ENCODE peak calls at places on chromosomes 13 and 19, in nine cellular contexts. One of them, this sample, is unnamed.

GRCh38 chr19:8333771-8334457 is 9.1 kb downstream of the KANK3 start:
- DNase-seq in AG04450: no peak
- DNase-seq in LNCaP clone FGC: no peak
- DNase-seq in RWPE1: no peak
- DNase-seq in WERI-Rb-1: no peak
- DNase-seq in AG09319: no peak
- DNase-seq in upper lobe of right lung: no peak
- DNase-seq in uterus: no peak
- DNase-seq in esophagus squamous epithelium: no peak
- DNase-seq in this sample: no peak

GRCh38 chr19:10876459-10877240 is 5.3 kb downstream of the CARM1 start:
- DNase-seq in uterus: no peak
- DNase-seq in AG09319: no peak
- DNase-seq in AG04450: no peak
- DNase-seq in RWPE1: no peak
- DNase-seq in WERI-Rb-1: no peak
- DNase-seq in LNCaP clone FGC: no peak
- DNase-seq in upper lobe of right lung: no peak
- DNase-seq in esophagus squamous epithelium: no peak
- DNase-seq in this sample: peak; percentile 38

GRCh38 chr19:14954071-14954655 is 12.9 kb downstream of the OR7C2 start:
- DNase-seq in LNCaP clone FGC: no peak
- DNase-seq in AG04450: no peak
- DNase-seq in uterus: no peak
- DNase-seq in RWPE1: peak; percentile 40
- DNase-seq in esophagus squamous epithelium: no peak
- DNase-seq in WERI-Rb-1: no peak
- DNase-seq in upper lobe of right lung: no peak
- DNase-seq in AG09319: no peak
- DNase-seq in this sample: peak; percentile 5

GRCh38 chr13:97238432-97238831 is 16.3 kb downstream of the MBNL2 start:
- DNase-seq in esophagus squamous epithelium: no peak
- DNase-seq in LNCaP clone FGC: no peak
- DNase-seq in uterus: no peak
- DNase-seq in upper lobe of right lung: no peak
- DNase-seq in AG09319: no peak
- DNase-seq in RWPE1: no peak
- DNase-seq in AG04450: no peak
- DNase-seq in WERI-Rb-1: no peak
- DNase-seq in this sample: peak; percentile 31

GRCh38 chr13:111423168-111423785 is 102.8 kb downstream of the TEX29 start:
- DNase-seq in WERI-Rb-1: no peak
- DNase-seq in uterus: no peak
- DNase-seq in LNCaP clone FGC: no peak
- DNase-seq in RWPE1: peak; percentile 41
- DNase-seq in AG04450: no peak
- DNase-seq in upper lobe of right lung: no peak
- DNase-seq in AG09319: no peak
- DNase-seq in esophagus squamous epithelium: no peak
- DNase-seq in this sample: no peak

GRCh38 chr13:58869566-58869965 is 1238.0 kb downstream of the PCDH17 start:
- DNase-seq in esophagus squamous epithelium: no peak
- DNase-seq in LNCaP clone FGC: no peak
- DNase-seq in AG09319: no peak
- DNase-seq in upper lobe of right lung: no peak
- DNase-seq in uterus: no peak
- DNase-seq in WERI-Rb-1: no peak
- DNase-seq in AG04450: no peak
- DNase-seq in RWPE1: no peak
- DNase-seq in this sample: no peak

GRCh38 chr13:61913183-61913582 is 497.5 kb upstream of the PCDH20 start:
- DNase-seq in AG04450: no peak
- DNase-seq in upper lobe of right lung: no peak
- DNase-seq in esophagus squamous epithelium: no peak
- DNase-seq in LNCaP clone FGC: no peak
- DNase-seq in AG09319: no peak
- DNase-seq in RWPE1: no peak
- DNase-seq in uterus: no peak
- DNase-seq in WERI-Rb-1: no peak
- DNase-seq in this sample: no peak

GRCh38 chr19:31304877-31305312 is 44.3 kb downstream of the TSHZ3 start:
- DNase-seq in AG04450: no peak
- DNase-seq in LNCaP clone FGC: no peak
- DNase-seq in RWPE1: no peak
- DNase-seq in AG09319: no peak
- DNase-seq in WERI-Rb-1: no peak
- DNase-seq in uterus: no peak
- DNase-seq in esophagus squamous epithelium: no peak
- DNase-seq in upper lobe of right lung: peak; percentile 50
- DNase-seq in this sample: no peak

GRCh38 chr19:20422216-20422615 is 143.4 kb downstream of the ZNF737 start:
- DNase-seq in esophagus squamous epithelium: no peak
- DNase-seq in AG04450: no peak
- DNase-seq in RWPE1: no peak
- DNase-seq in uterus: no peak
- DNase-seq in LNCaP clone FGC: no peak
- DNase-seq in WERI-Rb-1: peak; percentile 46
- DNase-seq in upper lobe of right lung: no peak
- DNase-seq in AG09319: no peak
- DNase-seq in this sample: no peak

GRCh38 chr19:29485293-29485692 is 40.5 kb upstream of the VSTM2B start:
- DNase-seq in LNCaP clone FGC: no peak
- DNase-seq in AG04450: no peak
- DNase-seq in WERI-Rb-1: no peak
- DNase-seq in RWPE1: no peak
- DNase-seq in uterus: no peak
- DNase-seq in esophagus squamous epithelium: no peak
- DNase-seq in AG09319: no peak
- DNase-seq in upper lobe of right lung: peak; percentile 36
- DNase-seq in this sample: no peak

GRCh38 chr13:72126424-72126823 is 259.4 kb upstream of the DACH1 start:
- DNase-seq in WERI-Rb-1: no peak
- DNase-seq in LNCaP clone FGC: no peak
- DNase-seq in AG09319: no peak
- DNase-seq in AG04450: no peak
- DNase-seq in esophagus squamous epithelium: no peak
- DNase-seq in upper lobe of right lung: no peak
- DNase-seq in RWPE1: no peak
- DNase-seq in uterus: no peak
- DNase-seq in this sample: no peak

GRCh38 chr19:41356984-41357739 is 3.4 kb upstream of the TGFB1 start:
- DNase-seq in uterus: no peak
- DNase-seq in RWPE1: no peak
- DNase-seq in AG09319: no peak
- DNase-seq in WERI-Rb-1: no peak
- DNase-seq in LNCaP clone FGC: no peak
- DNase-seq in esophagus squamous epithelium: no peak
- DNase-seq in AG04450: no peak
- DNase-seq in upper lobe of right lung: no peak
- DNase-seq in this sample: peak; percentile 64

GRCh38 chr19:11984986-11985385 is 20.1 kb downstream of the ZNF763 start:
- DNase-seq in AG09319: no peak
- DNase-seq in RWPE1: no peak
- DNase-seq in LNCaP clone FGC: no peak
- DNase-seq in esophagus squamous epithelium: no peak
- DNase-seq in AG04450: no peak
- DNase-seq in WERI-Rb-1: peak; percentile 52
- DNase-seq in uterus: no peak
- DNase-seq in upper lobe of right lung: no peak
- DNase-seq in this sample: peak; percentile 56

GRCh38 chr19:27392027-27392632 is 1820.8 kb downstream of the UQCRFS1 start:
- DNase-seq in WERI-Rb-1: no peak
- DNase-seq in upper lobe of right lung: peak; percentile 22
- DNase-seq in uterus: peak; percentile 0
- DNase-seq in AG04450: no peak
- DNase-seq in AG09319: no peak
- DNase-seq in LNCaP clone FGC: no peak
- DNase-seq in RWPE1: no peak
- DNase-seq in esophagus squamous epithelium: no peak
- DNase-seq in this sample: no peak

GRCh38 chr13:91111476-91112190 is 235.9 kb upstream of the MIR17HG start:
- DNase-seq in uterus: no peak
- DNase-seq in LNCaP clone FGC: no peak
- DNase-seq in WERI-Rb-1: no peak
- DNase-seq in AG09319: no peak
- DNase-seq in esophagus squamous epithelium: no peak
- DNase-seq in upper lobe of right lung: no peak
- DNase-seq in RWPE1: no peak
- DNase-seq in AG04450: no peak
- DNase-seq in this sample: no peak

GRCh38 chr19:3653865-3654513 is 27.4 kb upstream of the CACTIN start:
- DNase-seq in AG04450: no peak
- DNase-seq in AG09319: no peak
- DNase-seq in esophagus squamous epithelium: no peak
- DNase-seq in LNCaP clone FGC: no peak
- DNase-seq in RWPE1: no peak
- DNase-seq in upper lobe of right lung: no peak
- DNase-seq in uterus: no peak
- DNase-seq in WERI-Rb-1: peak; percentile 55
- DNase-seq in this sample: peak; percentile 55
- TF ChIP-seq CTCF in AG04450: no peak
- TF ChIP-seq CTCF in AG09319: no peak
- TF ChIP-seq CTCF in esophagus squamous epithelium: no peak
- TF ChIP-seq CTCF in LNCaP clone FGC: peak; percentile 11
- TF ChIP-seq CTCF in RWPE1: no peak
- TF ChIP-seq CTCF in upper lobe of right lung: no peak
- TF ChIP-seq CTCF in uterus: no peak
- TF ChIP-seq CTCF in WERI-Rb-1: peak; percentile 70
- TF ChIP-seq CTCF in this sample: peak; percentile 35

GRCh38 chr19:45927565-45928261 is 13.1 kb upstream of the NANOS2 start:
- DNase-seq in esophagus squamous epithelium: peak; percentile 21
- DNase-seq in AG04450: peak; percentile 60
- DNase-seq in WERI-Rb-1: peak; percentile 97
- DNase-seq in AG09319: peak; percentile 51
- DNase-seq in uterus: peak; percentile 89
- DNase-seq in RWPE1: peak; percentile 99
- DNase-seq in upper lobe of right lung: peak; percentile 91
- DNase-seq in LNCaP clone FGC: peak; percentile 66
- DNase-seq in this sample: peak; percentile 97
- TF ChIP-seq CTCF in esophagus squamous epithelium: no peak
- TF ChIP-seq CTCF in AG04450: no peak
- TF ChIP-seq CTCF in WERI-Rb-1: peak; percentile 59
- TF ChIP-seq CTCF in AG09319: no peak
- TF ChIP-seq CTCF in uterus: no peak
- TF ChIP-seq CTCF in RWPE1: peak; percentile 14
- TF ChIP-seq CTCF in upper lobe of right lung: no peak
- TF ChIP-seq CTCF in LNCaP clone FGC: no peak
- TF ChIP-seq CTCF in this sample: no peak

GRCh38 chr19:1453525-1454371 is 3.8 kb downstream of the APC2 start:
- DNase-seq in uterus: no peak
- DNase-seq in RWPE1: no peak
- DNase-seq in LNCaP clone FGC: no peak
- DNase-seq in WERI-Rb-1: peak; percentile 75
- DNase-seq in upper lobe of right lung: no peak
- DNase-seq in AG04450: no peak
- DNase-seq in esophagus squamous epithelium: no peak
- DNase-seq in AG09319: no peak
- DNase-seq in this sample: no peak
- TF ChIP-seq CTCF in uterus: no peak
- TF ChIP-seq CTCF in RWPE1: no peak
- TF ChIP-seq CTCF in LNCaP clone FGC: no peak
- TF ChIP-seq CTCF in WERI-Rb-1: no peak
- TF ChIP-seq CTCF in upper lobe of right lung: no peak
- TF ChIP-seq CTCF in AG04450: no peak
- TF ChIP-seq CTCF in esophagus squamous epithelium: no peak
- TF ChIP-seq CTCF in AG09319: no peak
- TF ChIP-seq CTCF in this sample: no peak

DNA sequence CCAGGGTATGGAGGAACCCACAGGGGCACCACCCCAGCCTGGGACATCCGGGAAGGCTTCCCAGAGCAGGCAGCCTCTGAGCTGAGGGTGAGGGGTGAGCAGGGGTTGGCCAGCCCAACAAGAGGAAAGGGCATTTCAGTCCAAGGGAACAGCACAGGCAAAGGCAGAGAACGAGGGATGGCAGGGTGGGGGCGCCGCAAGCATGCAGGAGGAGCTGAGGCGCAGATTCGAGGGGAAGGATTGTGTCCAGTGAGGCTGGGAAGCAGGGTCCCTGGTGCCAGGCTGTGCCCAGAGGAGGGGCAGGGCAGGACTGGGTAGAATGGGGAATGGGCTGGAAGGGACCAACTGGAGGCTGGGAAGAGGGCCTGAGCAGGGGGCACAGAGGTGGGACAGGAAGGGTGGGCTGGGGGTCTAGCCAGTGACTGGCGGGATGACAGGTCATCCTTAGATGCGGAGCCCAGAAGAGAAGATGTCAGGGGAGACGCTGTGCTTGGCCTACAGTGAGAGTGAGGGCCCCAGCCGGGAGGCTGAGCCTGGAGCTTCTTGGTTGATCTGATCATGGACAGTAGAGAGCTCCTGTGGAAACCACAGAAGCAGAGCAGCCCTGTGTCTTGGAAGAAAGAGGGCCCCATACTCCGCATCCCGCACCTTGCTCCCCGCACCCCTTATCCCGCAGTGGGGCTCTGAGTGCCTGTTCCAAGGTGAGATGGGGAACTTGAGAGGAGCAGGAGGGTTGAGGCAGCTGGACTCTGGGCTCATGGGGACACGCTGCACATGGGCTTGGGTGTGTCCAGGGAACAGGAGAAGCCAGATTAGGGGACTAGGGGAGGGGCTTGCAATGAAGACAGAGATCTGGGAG is 13.7 kb downstream of the EMP3 start:
- DNase-seq in RWPE1: no peak
- DNase-seq in AG04450: no peak
- DNase-seq in AG09319: no peak
- DNase-seq in uterus: no peak
- DNase-seq in LNCaP clone FGC: no peak
- DNase-seq in esophagus squamous epithelium: no peak
- DNase-seq in WERI-Rb-1: peak; percentile 56
- DNase-seq in upper lobe of right lung: no peak
- DNase-seq in this sample: no peak
- TF ChIP-seq CTCF in RWPE1: no peak
- TF ChIP-seq CTCF in AG04450: no peak
- TF ChIP-seq CTCF in AG09319: no peak
- TF ChIP-seq CTCF in uterus: no peak
- TF ChIP-seq CTCF in LNCaP clone FGC: no peak
- TF ChIP-seq CTCF in esophagus squamous epithelium: no peak
- TF ChIP-seq CTCF in WERI-Rb-1: peak; percentile 48
- TF ChIP-seq CTCF in upper lobe of right lung: no peak
- TF ChIP-seq CTCF in this sample: no peak